ENCODE peak calls at places on chromosomes 3 and 15, in nine cellular contexts. One of them, this sample, is unnamed.

GRCh38 chr3:197393711-197394110 is 95.3 kb upstream of the DLG1 start:
- DNase-seq in ovary: no peak
- DNase-seq in esophagus squamous epithelium: no peak
- DNase-seq in left ventricle myocardium inferior: no peak
- DNase-seq in IMR-90: no peak
- DNase-seq in fibroblast of mammary gland: no peak
- DNase-seq in left lung: no peak
- DNase-seq in fibroblast of lung: no peak
- DNase-seq in lung: no peak
- DNase-seq in this sample: no peak

GRCh38 chr15:96544162-96544756 is 213.8 kb downstream of the NR2F2 start:
- DNase-seq in ovary: no peak
- DNase-seq in esophagus squamous epithelium: no peak
- DNase-seq in left ventricle myocardium inferior: no peak
- DNase-seq in IMR-90: no peak
- DNase-seq in fibroblast of mammary gland: no peak
- DNase-seq in left lung: no peak
- DNase-seq in fibroblast of lung: no peak
- DNase-seq in lung: no peak
- DNase-seq in this sample: no peak

GRCh38 chr3:170033489-170033888 is 4.3 kb upstream of the GPR160 start:
- DNase-seq in ovary: no peak
- DNase-seq in esophagus squamous epithelium: no peak
- DNase-seq in left ventricle myocardium inferior: no peak
- DNase-seq in IMR-90: no peak
- DNase-seq in fibroblast of mammary gland: no peak
- DNase-seq in left lung: no peak
- DNase-seq in fibroblast of lung: no peak
- DNase-seq in lung: no peak
- DNase-seq in this sample: no peak

GRCh38 chr15:84598993-84599392 is 1.8 kb upstream of the ZSCAN2 start:
- DNase-seq in ovary: no peak
- DNase-seq in esophagus squamous epithelium: no peak
- DNase-seq in left ventricle myocardium inferior: no peak
- DNase-seq in IMR-90: peak; percentile 66
- DNase-seq in fibroblast of mammary gland: peak; percentile 74
- DNase-seq in left lung: no peak
- DNase-seq in fibroblast of lung: peak; percentile 72
- DNase-seq in lung: no peak
- DNase-seq in this sample: peak; percentile 68

GRCh38 chr3:61136191-61136590 is 115.1 kb downstream of the FHIT start:
- DNase-seq in ovary: no peak
- DNase-seq in esophagus squamous epithelium: no peak
- DNase-seq in left ventricle myocardium inferior: no peak
- DNase-seq in IMR-90: no peak
- DNase-seq in fibroblast of mammary gland: no peak
- DNase-seq in left lung: no peak
- DNase-seq in fibroblast of lung: no peak
- DNase-seq in lung: no peak
- DNase-seq in this sample: no peak

GRCh38 chr3:197186887-197187588 is 111.4 kb downstream of the DLG1 start:
- DNase-seq in ovary: no peak
- DNase-seq in esophagus squamous epithelium: no peak
- DNase-seq in left ventricle myocardium inferior: no peak
- DNase-seq in IMR-90: peak; percentile 66
- DNase-seq in fibroblast of mammary gland: peak; percentile 76
- DNase-seq in left lung: no peak
- DNase-seq in fibroblast of lung: peak; percentile 79
- DNase-seq in lung: no peak
- DNase-seq in this sample: peak; percentile 76

GRCh38 chr3:128725932-128726690 is at the start of gene RAB7A:
- DNase-seq in ovary: peak; percentile 99
- DNase-seq in esophagus squamous epithelium: peak; percentile 91
- DNase-seq in left ventricle myocardium inferior: peak; percentile 98
- DNase-seq in IMR-90: peak; percentile 98
- DNase-seq in fibroblast of mammary gland: peak; percentile 98
- DNase-seq in left lung: peak; percentile 98
- DNase-seq in fibroblast of lung: peak; percentile 99
- DNase-seq in lung: peak; percentile 97
- DNase-seq in this sample: peak; percentile 98

GRCh38 chr3:146026547-146026946 is 134.4 kb downstream of the PLOD2 start:
- DNase-seq in ovary: no peak
- DNase-seq in esophagus squamous epithelium: no peak
- DNase-seq in left ventricle myocardium inferior: no peak
- DNase-seq in IMR-90: no peak
- DNase-seq in fibroblast of mammary gland: no peak
- DNase-seq in left lung: no peak
- DNase-seq in fibroblast of lung: peak; percentile 26
- DNase-seq in lung: no peak
- DNase-seq in this sample: no peak

GRCh38 chr15:90376789-90377188 is 11.3 kb upstream of the IQGAP1 start:
- DNase-seq in ovary: no peak
- DNase-seq in esophagus squamous epithelium: no peak
- DNase-seq in left ventricle myocardium inferior: no peak
- DNase-seq in IMR-90: no peak
- DNase-seq in fibroblast of mammary gland: no peak
- DNase-seq in left lung: no peak
- DNase-seq in fibroblast of lung: no peak
- DNase-seq in lung: no peak
- DNase-seq in this sample: no peak

GRCh38 chr3:30437172-30437571 is 169.2 kb upstream of the TGFBR2 start:
- DNase-seq in ovary: no peak
- DNase-seq in esophagus squamous epithelium: no peak
- DNase-seq in left ventricle myocardium inferior: no peak
- DNase-seq in IMR-90: peak; percentile 62
- DNase-seq in fibroblast of mammary gland: peak; percentile 90
- DNase-seq in left lung: peak; percentile 52
- DNase-seq in fibroblast of lung: peak; percentile 62
- DNase-seq in lung: peak; percentile 62
- DNase-seq in this sample: peak; percentile 82

GRCh38 chr3:194330579-194330978 is 20.5 kb downstream of the CPN2 start:
- DNase-seq in ovary: no peak
- DNase-seq in esophagus squamous epithelium: no peak
- DNase-seq in left ventricle myocardium inferior: peak; percentile 68
- DNase-seq in IMR-90: peak; percentile 75
- DNase-seq in fibroblast of mammary gland: peak; percentile 72
- DNase-seq in left lung: no peak
- DNase-seq in fibroblast of lung: peak; percentile 87
- DNase-seq in lung: no peak
- DNase-seq in this sample: peak; percentile 74

GRCh38 chr3:45965281-45966052 is 22.2 kb downstream of the CXCR6 start:
- DNase-seq in ovary: no peak
- DNase-seq in esophagus squamous epithelium: no peak
- DNase-seq in left ventricle myocardium inferior: no peak
- DNase-seq in IMR-90: no peak
- DNase-seq in fibroblast of mammary gland: no peak
- DNase-seq in left lung: no peak
- DNase-seq in fibroblast of lung: no peak
- DNase-seq in lung: no peak
- DNase-seq in this sample: no peak

GRCh38 chr3:196207159-196207832 is 3.9 kb downstream of the ZDHHC19 start:
- DNase-seq in ovary: peak; percentile 75
- DNase-seq in esophagus squamous epithelium: no peak
- DNase-seq in left ventricle myocardium inferior: no peak
- DNase-seq in IMR-90: no peak
- DNase-seq in fibroblast of mammary gland: no peak
- DNase-seq in left lung: no peak
- DNase-seq in fibroblast of lung: no peak
- DNase-seq in lung: no peak
- DNase-seq in this sample: no peak

GRCh38 chr3:85574306-85574705 is 615.5 kb downstream of the CADM2 start:
- DNase-seq in ovary: no peak
- DNase-seq in esophagus squamous epithelium: no peak
- DNase-seq in left ventricle myocardium inferior: no peak
- DNase-seq in IMR-90: no peak
- DNase-seq in fibroblast of mammary gland: no peak
- DNase-seq in left lung: no peak
- DNase-seq in fibroblast of lung: no peak
- DNase-seq in lung: no peak
- DNase-seq in this sample: no peak

GRCh38 chr15:38367476-38367875 is 86.5 kb upstream of the FAM98B start:
- DNase-seq in ovary: no peak
- DNase-seq in esophagus squamous epithelium: no peak
- DNase-seq in left ventricle myocardium inferior: no peak
- DNase-seq in IMR-90: peak; percentile 68
- DNase-seq in fibroblast of mammary gland: no peak
- DNase-seq in left lung: no peak
- DNase-seq in fibroblast of lung: peak; percentile 51
- DNase-seq in lung: no peak
- DNase-seq in this sample: peak; percentile 68

GRCh38 chr3:162348912-162349311 is 852.3 kb downstream of the OTOL1 start:
- DNase-seq in ovary: no peak
- DNase-seq in esophagus squamous epithelium: no peak
- DNase-seq in left ventricle myocardium inferior: no peak
- DNase-seq in IMR-90: no peak
- DNase-seq in fibroblast of mammary gland: no peak
- DNase-seq in left lung: no peak
- DNase-seq in fibroblast of lung: no peak
- DNase-seq in lung: no peak
- DNase-seq in this sample: no peak

GRCh38 chr3:143951351-143951971 is 20.2 kb upstream of the DIPK2A start:
- DNase-seq in ovary: no peak
- DNase-seq in esophagus squamous epithelium: no peak
- DNase-seq in left ventricle myocardium inferior: no peak
- DNase-seq in IMR-90: peak; percentile 46
- DNase-seq in fibroblast of mammary gland: peak; percentile 61
- DNase-seq in left lung: no peak
- DNase-seq in fibroblast of lung: peak; percentile 67
- DNase-seq in lung: peak; percentile 32
- DNase-seq in this sample: peak; percentile 67

GRCh38 chr15:98311566-98312188 is 336.7 kb upstream of the IGF1R start:
- DNase-seq in ovary: peak; percentile 69
- DNase-seq in esophagus squamous epithelium: no peak
- DNase-seq in left ventricle myocardium inferior: peak; percentile 61
- DNase-seq in IMR-90: peak; percentile 66
- DNase-seq in fibroblast of mammary gland: peak; percentile 75
- DNase-seq in left lung: peak; percentile 61
- DNase-seq in fibroblast of lung: peak; percentile 79
- DNase-seq in lung: peak; percentile 80
- DNase-seq in this sample: peak; percentile 79

GRCh38 chr15:81296673-81297072 is 27.3 kb downstream of the STARD5 start:
- DNase-seq in ovary: no peak
- DNase-seq in esophagus squamous epithelium: no peak
- DNase-seq in left ventricle myocardium inferior: peak; percentile 47
- DNase-seq in IMR-90: no peak
- DNase-seq in fibroblast of mammary gland: no peak
- DNase-seq in left lung: peak; percentile 80
- DNase-seq in fibroblast of lung: no peak
- DNase-seq in lung: no peak
- DNase-seq in this sample: no peak

GRCh38 chr3:132378846-132379245 is 38.5 kb upstream of the DNAJC13 start:
- DNase-seq in ovary: no peak
- DNase-seq in esophagus squamous epithelium: no peak
- DNase-seq in left ventricle myocardium inferior: no peak
- DNase-seq in IMR-90: no peak
- DNase-seq in fibroblast of mammary gland: no peak
- DNase-seq in left lung: no peak
- DNase-seq in fibroblast of lung: no peak
- DNase-seq in lung: no peak
- DNase-seq in this sample: no peak
- TF ChIP-seq CTCF in ovary: no peak
- TF ChIP-seq CTCF in esophagus squamous epithelium: no peak
- TF ChIP-seq CTCF in left ventricle myocardium inferior: no peak
- TF ChIP-seq CTCF in IMR-90: no peak
- TF ChIP-seq CTCF in fibroblast of mammary gland: no peak
- TF ChIP-seq CTCF in left lung: no peak
- TF ChIP-seq CTCF in fibroblast of lung: no peak
- TF ChIP-seq CTCF in lung: no peak
- TF ChIP-seq CTCF in this sample: no peak

GRCh38 chr3:32420138-32420981 is 28.7 kb downstream of the CMTM7 start:
- DNase-seq in ovary: no peak
- DNase-seq in esophagus squamous epithelium: no peak
- DNase-seq in left ventricle myocardium inferior: no peak
- DNase-seq in IMR-90: peak; percentile 62
- DNase-seq in fibroblast of mammary gland: no peak
- DNase-seq in left lung: no peak
- DNase-seq in fibroblast of lung: no peak
- DNase-seq in lung: no peak
- DNase-seq in this sample: peak; percentile 36
- H3K4me3 ChIP-seq in ovary: no peak overlapping the region
- H3K4me3 ChIP-seq in esophagus squamous epithelium: no peak overlapping the region
- H3K4me3 ChIP-seq in left ventricle myocardium inferior: no peak overlapping the region
- H3K4me3 ChIP-seq in IMR-90: no peak overlapping the region
- H3K4me3 ChIP-seq in fibroblast of mammary gland: no peak overlapping the region
- H3K4me3 ChIP-seq in left lung: no peak overlapping the region
- H3K4me3 ChIP-seq in fibroblast of lung: no peak overlapping the region
- H3K4me3 ChIP-seq in lung: no peak overlapping the region
- H3K4me3 ChIP-seq in this sample: no peak overlapping the region

DNA sequence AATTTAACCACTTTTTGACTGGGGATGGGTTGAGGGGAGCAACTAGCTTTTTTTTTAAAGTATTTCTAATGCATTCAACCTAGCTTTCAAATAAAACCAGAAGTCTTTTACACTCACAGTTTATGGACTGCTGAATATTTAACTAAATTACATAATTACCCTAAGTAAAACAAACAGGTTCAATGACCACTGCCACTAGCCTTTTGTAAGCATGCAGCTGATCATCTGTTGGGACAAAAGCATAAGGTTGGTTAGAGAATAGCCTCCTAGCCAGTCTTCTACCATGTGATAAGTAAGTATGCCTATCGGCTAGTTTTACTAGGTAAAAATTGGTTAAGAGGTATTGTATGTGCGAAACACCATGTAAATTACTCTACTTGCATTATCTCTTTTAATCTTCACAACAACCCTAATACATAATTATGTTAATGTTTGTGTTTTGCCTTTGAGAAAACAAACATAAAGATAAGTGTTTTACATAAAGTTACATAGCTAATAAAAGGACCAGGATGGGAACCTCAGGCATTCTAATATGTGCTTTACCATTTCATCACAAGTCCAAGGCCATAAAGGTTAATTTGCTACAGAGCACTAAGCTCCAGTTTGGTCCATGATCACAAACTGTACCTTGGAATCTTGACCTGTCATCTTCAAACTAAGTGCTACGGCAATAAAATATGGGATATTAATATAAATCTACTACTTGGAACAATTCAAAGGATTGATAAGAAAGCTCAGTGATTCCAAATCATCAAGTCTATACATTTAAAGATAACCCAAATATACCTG is 13.1 kb downstream of the PFN2 start:
- DNase-seq in ovary: no peak
- DNase-seq in esophagus squamous epithelium: no peak
- DNase-seq in left ventricle myocardium inferior: no peak
- DNase-seq in IMR-90: no peak
- DNase-seq in fibroblast of mammary gland: no peak
- DNase-seq in left lung: no peak
- DNase-seq in fibroblast of lung: no peak
- DNase-seq in lung: no peak
- DNase-seq in this sample: no peak
- TF ChIP-seq CTCF in ovary: no peak
- TF ChIP-seq CTCF in esophagus squamous epithelium: no peak
- TF ChIP-seq CTCF in left ventricle myocardium inferior: no peak
- TF ChIP-seq CTCF in IMR-90: no peak
- TF ChIP-seq CTCF in fibroblast of mammary gland: no peak
- TF ChIP-seq CTCF in left lung: no peak
- TF ChIP-seq CTCF in fibroblast of lung: no peak
- TF ChIP-seq CTCF in lung: no peak
- TF ChIP-seq CTCF in this sample: no peak

DNA sequence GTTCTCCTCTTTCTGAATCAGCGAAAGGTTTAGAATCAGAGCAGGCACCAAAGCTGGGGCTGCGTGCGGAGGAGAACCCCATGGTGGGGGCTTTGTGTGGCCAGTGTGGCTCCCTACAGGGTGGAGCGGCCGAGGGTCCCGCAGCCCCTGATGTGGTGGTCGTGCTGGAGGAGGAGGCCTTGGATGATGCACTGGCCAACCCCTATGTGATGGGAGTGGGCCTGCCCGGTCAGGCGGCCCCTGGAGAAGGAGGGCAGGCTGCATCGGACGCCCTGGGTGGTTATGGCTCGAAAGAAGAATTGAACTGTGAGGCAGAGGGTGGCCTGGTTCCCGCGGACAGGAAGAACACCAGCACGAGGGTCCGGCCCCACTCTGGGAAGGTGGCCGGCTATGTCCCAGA is 1.4 kb downstream of the FGD5 start:
- DNase-seq in ovary: no peak
- DNase-seq in esophagus squamous epithelium: no peak
- DNase-seq in left ventricle myocardium inferior: no peak
- DNase-seq in IMR-90: no peak
- DNase-seq in fibroblast of mammary gland: no peak
- DNase-seq in left lung: no peak
- DNase-seq in fibroblast of lung: no peak
- DNase-seq in lung: no peak
- DNase-seq in this sample: no peak
- H3K4me3 ChIP-seq in ovary: no peak overlapping the region
- H3K4me3 ChIP-seq in esophagus squamous epithelium: no peak overlapping the region
- H3K4me3 ChIP-seq in left ventricle myocardium inferior: no peak overlapping the region
- H3K4me3 ChIP-seq in IMR-90: no peak overlapping the region
- H3K4me3 ChIP-seq in fibroblast of mammary gland: no peak overlapping the region
- H3K4me3 ChIP-seq in left lung: no peak overlapping the region
- H3K4me3 ChIP-seq in fibroblast of lung: no peak overlapping the region
- H3K4me3 ChIP-seq in lung: no peak overlapping the region
- H3K4me3 ChIP-seq in this sample: no peak overlapping the region